ENCODE peak calls at places on chromosomes 13 and 19, in seven cellular contexts. T, E, W, I, X, V and M are unnamed samples.

GRCh38 chr19:55372316-55373081 is 2.2 kb upstream of the IL11 start:
- DNase-seq in W (no peak), E (peak), T (no peak), I (no peak), V (no peak), X (peak), M (no peak)

GRCh38 chr13:31424130-31424729 is 224.5 kb downstream of the B3GLCT start:
- DNase-seq in W (peak), E (peak), X (peak), I (peak), T (peak), V (peak), M (no peak)

GRCh38 chr13:109622006-109622405 is 164.4 kb downstream of the IRS2 start:
- DNase-seq in T (no peak), I (no peak), E (no peak), W (no peak), X (no peak), V (no peak), M (no peak)

GRCh38 chr19:35559781-35560180 is 3.7 kb downstream of the ATP4A start:
- DNase-seq in X (no peak), W (no peak), I (no peak), T (no peak), V (no peak), E (no peak), M (no peak)

GRCh38 chr19:30691767-30692516 is 319.8 kb downstream of the ZNF536 start:
- DNase-seq in I (no peak), X (no peak), T (no peak), E (no peak), W (no peak), V (no peak), M (no peak)

GRCh38 chr13:93147946-93148345 is 78.7 kb upstream of the GPC6 start:
- DNase-seq in I (no peak), T (no peak), W (no peak), X (no peak), E (no peak), V (no peak), M (no peak)

GRCh38 chr19:16143399-16144215 is at the start of gene HSH2D:
- DNase-seq in E (peak), X (peak), T (peak), I (peak), W (peak), V (no peak), M (no peak)

GRCh38 chr13:37058801-37059135 is 720 bp downstream of the SUPT20H start:
- DNase-seq in E (no peak), W (no peak), I (no peak), X (no peak), T (no peak), V (peak), M (no peak)

GRCh38 chr19:45408830-45409593 is 2.6 kb downstream of the POLR1G start:
- DNase-seq in X (no peak), E (no peak), I (no peak), W (no peak), V (no peak), T (no peak), M (no peak)

GRCh38 chr13:29993716-29994488 is 143.5 kb upstream of the UBL3 start:
- DNase-seq in X (no peak), I (no peak), V (no peak), E (peak), W (no peak), T (peak), M (no peak)

GRCh38 chr13:30301827-30302226 is 5.5 kb downstream of the KATNAL1 start:
- DNase-seq in X (no peak), T (peak), V (no peak), I (no peak), E (no peak), W (no peak), M (no peak)

GRCh38 chr13:97648171-97648880 is 214.4 kb downstream of the RAP2A start:
- DNase-seq in W (no peak), V (no peak), I (no peak), X (peak), T (peak), E (no peak), M (no peak)

GRCh38 chr19:48102870-48103751 is 7.5 kb downstream of the PLA2G4C start:
- DNase-seq in T (peak), V (peak), X (peak), W (peak), I (no peak), E (peak), M (no peak)

GRCh38 chr19:2332341-2333026 is 4.0 kb downstream of the SPPL2B start:
- DNase-seq in E (no peak), T (no peak), X (no peak), W (no peak), V (no peak), I (no peak), M (no peak)

GRCh38 chr19:39077323-39077722 is 6.8 kb upstream of the ACP7 start:
- DNase-seq in I (no peak), E (no peak), X (no peak), V (no peak), T (no peak), W (no peak), M (no peak)

GRCh38 chr19:4656102-4656501 is 14.0 kb downstream of the MYDGF start:
- DNase-seq in V (no peak), I (no peak), W (no peak), X (no peak), E (no peak), T (no peak), M (no peak)

GRCh38 chr19:38656171-38656981 is 8.9 kb downstream of the ACTN4 start:
- DNase-seq in T (peak), I (no peak), V (no peak), W (no peak), E (peak), X (no peak), M (no peak)

GRCh38 chr13:110240352-110240751 is 66.6 kb downstream of the COL4A1 start:
- DNase-seq in T (no peak), W (no peak), V (peak), X (no peak), I (no peak), E (no peak), M (no peak)

GRCh38 chr13:41931337-41931736 is 29.6 kb downstream of the VWA8 start:
- DNase-seq in E (peak), I (no peak), W (no peak), X (no peak), V (no peak), T (no peak), M (no peak)

GRCh38 chr13:112979406-112979902 is 10.4 kb downstream of the MCF2L start:
- DNase-seq in I (no peak), W (no peak), E (no peak), V (no peak), X (no peak), T (no peak), M (no peak)

GRCh38 chr13:47252627-47253026 is 355.8 kb upstream of the HTR2A start:
- DNase-seq in W (no peak), T (no peak), E (no peak), V (no peak), I (no peak), X (no peak), M (no peak)

GRCh38 chr19:33300016-33300981 is 2.0 kb downstream of the CEBPA start:
- DNase-seq in X (no peak), E (no peak), W (no peak), I (peak), V (no peak), T (no peak), M (no peak)

GRCh38 chr13:44068169-44068568 is 188.5 kb downstream of the LACC1 start:
- DNase-seq in E (peak), X (no peak), V (no peak), T (peak), W (no peak), I (no peak), M (no peak)

GRCh38 chr13:31485651-31486051 is 253.7 kb upstream of the RXFP2 start:
- DNase-seq in W (no peak), E (no peak), I (no peak), V (no peak), T (peak), X (no peak), M (no peak)

GRCh38 chr13:71785361-71785760 is 81.6 kb downstream of the DACH1 start:
- DNase-seq in I (no peak), X (no peak), V (no peak), T (no peak), W (no peak), E (no peak), M (no peak)

GRCh38 chr19:41306394-41306793 is 3.6 kb upstream of the CCDC97 start:
- DNase-seq in X (no peak), E (no peak), I (no peak), T (no peak), V (no peak), W (no peak), M (no peak)

GRCh38 chr13:23289917-23290357 is 109.2 kb downstream of the SGCG start:
- DNase-seq in T (peak), X (no peak), I (no peak), W (no peak), V (no peak), E (peak), M (no peak)

GRCh38 chr19:6800991-6801396 is 28.5 kb downstream of the VAV1 start:
- DNase-seq in E (peak), X (no peak), V (no peak), W (no peak), I (no peak), T (peak), M (no peak)

GRCh38 chr19:21569497-21569870 is 64.1 kb downstream of the ZNF429 start:
- DNase-seq in V (no peak), I (no peak), E (no peak), T (no peak), W (no peak), X (no peak), M (no peak)

GRCh38 chr19:38308926-38309614 is 5.0 kb downstream of the C19orf33 start:
- DNase-seq in W (no peak), V (no peak), X (no peak), T (no peak), I (no peak), E (no peak), M (no peak)

GRCh38 chr19:4557971-4558941 is 1.2 kb downstream of the SEMA6B start:
- DNase-seq in T (no peak), W (peak), E (peak), X (peak), V (peak), I (no peak), M (no peak)